ENCODE peak calls at places on chromosomes 3 and 15, in ten cellular contexts. S is body of pancreas; Q is brain microvascular endothelial cell; O is HL-60; E is fibroblast of mammary gland; K is foreskin fibroblast; W is CD8-positive, alpha-beta T cell; H is psoas muscle; D is kidney epithelial cell; V is PC-3. T is an unnamed sample.

GRCh38 chr15:64909546-64909945 is 2.2 kb upstream of the ANKDD1A start:
- DNase-seq in S (no peak), Q (no peak), O (no peak), E (no peak), K (no peak), W (no peak), H (no peak), D (no peak), V (no peak), T (no peak)

GRCh38 chr3:52892290-52892624 is 5.1 kb downstream of the STIMATE start:
- DNase-seq in S (peak), Q (no peak), O (no peak), E (no peak), K (peak), W (no peak), H (no peak), D (no peak), V (no peak), T (no peak)

GRCh38 chr3:24259901-24260512 is 234.6 kb downstream of the THRB start:
- DNase-seq in S (peak), Q (peak), O (no peak), E (peak), K (peak), W (no peak), H (peak), D (no peak), V (no peak), T (no peak)

GRCh38 chr15:29133791-29134190 is 135.8 kb downstream of the NSMCE3 start:
- DNase-seq in S (no peak), Q (no peak), O (no peak), E (no peak), K (no peak), W (no peak), H (peak), D (no peak), V (no peak), T (no peak)

GRCh38 chr15:39595621-39596221 is 14.8 kb downstream of the THBS1 start:
- DNase-seq in S (no peak), Q (no peak), O (no peak), E (peak), K (peak), W (no peak), H (no peak), D (no peak), V (peak), T (no peak)

GRCh38 chr15:87877114-87877810 is 379.3 kb downstream of the NTRK3 start:
- DNase-seq in S (peak), Q (peak), O (no peak), E (peak), K (no peak), W (no peak), H (no peak), D (no peak), V (no peak), T (peak)

GRCh38 chr3:10281951-10282350 is 10.8 kb downstream of the GHRL start:
- DNase-seq in S (no peak), Q (peak), O (no peak), E (peak), K (no peak), W (no peak), H (no peak), D (no peak), V (no peak), T (no peak)

GRCh38 chr15:95669146-95669922 is 661.2 kb upstream of the NR2F2 start:
- DNase-seq in S (no peak), Q (no peak), O (no peak), E (peak), K (no peak), W (no peak), H (no peak), D (no peak), V (no peak), T (no peak)

GRCh38 chr3:12316253-12316652 is 27.4 kb downstream of the PPARG start:
- DNase-seq in S (no peak), Q (no peak), O (no peak), E (no peak), K (no peak), W (no peak), H (no peak), D (no peak), V (no peak), T (no peak)

GRCh38 chr3:172713316-172713715 is 2.4 kb upstream of the NCEH1 start:
- DNase-seq in S (no peak), Q (no peak), O (no peak), E (peak), K (no peak), W (no peak), H (no peak), D (no peak), V (no peak), T (no peak)

GRCh38 chr3:55089211-55089610 is 161.4 kb upstream of the LRTM1 start:
- DNase-seq in S (no peak), Q (peak), O (no peak), E (peak), K (no peak), W (no peak), H (no peak), D (no peak), V (no peak), T (no peak)

DNA sequence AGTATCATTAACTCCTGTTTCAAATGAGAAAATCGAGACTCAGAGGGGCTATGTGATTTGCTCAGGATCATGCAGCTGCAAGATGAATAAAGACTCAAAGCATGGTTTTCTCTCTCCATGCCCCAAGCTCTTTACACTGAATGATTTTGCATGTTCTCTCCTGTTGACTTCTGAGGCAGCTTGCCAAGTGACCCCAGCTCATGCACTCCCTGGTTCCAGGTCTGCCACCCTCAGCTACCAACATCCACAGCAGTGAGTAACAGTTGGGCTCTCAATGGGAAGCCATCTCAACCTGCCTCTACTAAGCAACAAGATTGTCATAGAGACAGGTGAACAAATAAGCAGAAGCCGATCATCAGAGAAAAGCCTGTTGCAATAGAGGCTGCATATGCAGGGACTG is 116.9 kb upstream of the GADL1 start:
- DNase-seq in S (peak), Q (no peak), O (no peak), E (no peak), K (no peak), W (no peak), H (no peak), D (no peak), V (peak), T (no peak)
- TF ChIP-seq CTCF in S (no peak), Q (no peak), O (no peak), E (no peak), K (no peak), W (no peak), H (no peak), D (no peak), V (no peak), T (no peak)

DNA sequence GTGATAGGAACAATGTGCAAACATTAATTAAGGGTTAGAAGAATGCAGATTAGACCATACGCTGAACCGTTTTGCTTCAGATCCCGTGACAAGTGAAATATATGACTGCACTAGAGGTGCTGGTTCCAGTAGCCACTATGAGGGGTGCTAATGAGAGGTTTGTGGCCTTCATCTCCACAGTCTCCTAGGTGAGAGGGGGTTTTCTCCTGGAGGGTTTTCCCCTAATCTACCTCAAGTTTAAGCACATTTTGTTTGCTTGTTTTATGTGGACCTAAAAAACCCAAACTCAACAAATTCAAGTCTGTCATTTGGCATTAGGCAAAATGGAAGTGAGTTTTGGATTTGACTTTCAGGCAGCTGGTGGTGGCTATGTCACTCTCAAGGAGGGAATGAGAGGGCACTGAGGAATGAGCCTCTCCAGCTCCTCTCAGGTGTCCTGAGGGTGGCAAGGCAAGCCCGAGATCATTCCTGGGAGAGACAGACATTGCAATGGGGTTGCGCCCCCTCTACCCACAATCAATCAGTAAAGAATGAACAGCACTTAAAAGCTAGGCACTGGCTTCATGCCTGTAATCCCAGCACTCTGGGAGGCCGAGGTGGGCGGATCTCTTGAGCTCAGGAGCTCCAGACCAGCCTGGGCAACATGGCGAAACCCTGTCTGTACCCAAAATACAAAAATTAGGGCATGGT is 13.9 kb upstream of the SHF start:
- DNase-seq in S (no peak), Q (no peak), O (no peak), E (no peak), K (no peak), W (no peak), H (no peak), D (no peak), V (no peak), T (no peak)
- H3K4me3 ChIP-seq in S (no peak), Q (no peak), O (no peak), E (no peak), K (no peak), W (peak), H (peak), D (no peak), V (peak), T (no peak)

GRCh38 chr3:40911928-40912327 is 287.4 kb upstream of the CTNNB1 start:
- DNase-seq in S (no peak), Q (no peak), O (no peak), E (no peak), K (no peak), W (no peak), H (no peak), D (no peak), V (no peak), T (no peak)
- TF ChIP-seq CTCF in S (no peak), Q (no peak), O (no peak), E (no peak), K (no peak), W (no peak), H (no peak), D (no peak), V (no peak), T (no peak)

GRCh38 chr3:133477497-133477896 is 77.6 kb downstream of the BFSP2 start:
- DNase-seq in S (no peak), Q (no peak), O (no peak), E (no peak), K (no peak), W (no peak), H (no peak), D (no peak), V (no peak), T (no peak)
- H3K4me3 ChIP-seq in S (no peak), Q (no peak), O (no peak), E (no peak), K (no peak), W (no peak), H (no peak), D (no peak), V (no peak), T (no peak)

T was measured in retinal pigment epithelial cell.